ENCODE peak calls at places on chromosome 22, in six cellular contexts. G, F, I, E, L and Z are unnamed samples.

GRCh38 chr22:29684244-29684643 is 35.6 kb upstream of the CABP7 start:
- DNase-seq in G (no peak), F (no peak), I (no peak), E (no peak), L (no peak), Z (no peak)

GRCh38 chr22:33510429-33510904 is 409.8 kb downstream of the LARGE1 start:
- DNase-seq in G (no peak), F (no peak), I (no peak), E (no peak), L (no peak), Z (no peak)

GRCh38 chr22:23204541-23205157 is 24.3 kb downstream of the BCR start:
- DNase-seq in G (no peak), F (no peak), I (no peak), E (no peak), L (peak), Z (no peak)

GRCh38 chr22:23822101-23822671 is 16.6 kb downstream of the DERL3 start:
- DNase-seq in G (no peak), F (no peak), I (peak), E (no peak), L (no peak), Z (no peak)

GRCh38 chr22:33481550-33481949 is 423.4 kb upstream of the SYN3 start:
- DNase-seq in G (no peak), F (no peak), I (no peak), E (no peak), L (no peak), Z (no peak)

GRCh38 chr22:27965547-27965946 is 46.5 kb upstream of the PITPNB start:
- DNase-seq in G (no peak), F (no peak), I (no peak), E (no peak), L (no peak), Z (no peak)

GRCh38 chr22:41123151-41123550 is 30.8 kb downstream of the EP300 start:
- DNase-seq in G (no peak), F (no peak), I (no peak), E (no peak), L (no peak), Z (no peak)

GRCh38 chr22:25475554-25476022 is 88.9 kb upstream of the GRK3 start:
- DNase-seq in G (no peak), F (peak), I (no peak), E (no peak), L (peak), Z (peak)

GRCh38 chr22:44309137-44309536 is 3.6 kb downstream of the SHISAL1 start:
- DNase-seq in G (peak), F (peak), I (peak), E (no peak), L (no peak), Z (peak)

GRCh38 chr22:27628891-27629631 is 172.5 kb downstream of the MN1 start:
- DNase-seq in G (no peak), F (no peak), I (no peak), E (no peak), L (no peak), Z (no peak)

DNA sequence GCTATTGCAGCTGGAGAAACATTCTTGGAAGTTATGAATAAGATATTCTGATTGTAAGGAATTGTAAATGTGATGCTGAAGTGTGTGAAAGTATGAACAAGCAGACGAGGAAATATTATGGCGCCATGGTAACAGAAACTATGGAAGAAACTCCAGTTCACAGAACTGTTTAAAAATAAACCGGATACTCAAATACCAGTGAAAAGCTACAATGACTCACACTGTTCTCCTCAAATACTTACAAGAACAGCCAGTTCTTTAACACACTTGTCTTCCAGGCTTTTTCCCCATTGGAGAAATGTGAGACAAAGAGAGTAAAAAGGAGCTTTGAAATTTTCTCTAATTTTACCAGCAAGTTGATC is 76.7 kb upstream of the ARFGAP3 start:
- DNase-seq in G (no peak), F (peak), I (no peak), E (no peak), L (peak), Z (peak)
- TF ChIP-seq CTCF in G (no peak), F (no peak), I (no peak), E (no peak), L (no peak), Z (no peak)

DNA sequence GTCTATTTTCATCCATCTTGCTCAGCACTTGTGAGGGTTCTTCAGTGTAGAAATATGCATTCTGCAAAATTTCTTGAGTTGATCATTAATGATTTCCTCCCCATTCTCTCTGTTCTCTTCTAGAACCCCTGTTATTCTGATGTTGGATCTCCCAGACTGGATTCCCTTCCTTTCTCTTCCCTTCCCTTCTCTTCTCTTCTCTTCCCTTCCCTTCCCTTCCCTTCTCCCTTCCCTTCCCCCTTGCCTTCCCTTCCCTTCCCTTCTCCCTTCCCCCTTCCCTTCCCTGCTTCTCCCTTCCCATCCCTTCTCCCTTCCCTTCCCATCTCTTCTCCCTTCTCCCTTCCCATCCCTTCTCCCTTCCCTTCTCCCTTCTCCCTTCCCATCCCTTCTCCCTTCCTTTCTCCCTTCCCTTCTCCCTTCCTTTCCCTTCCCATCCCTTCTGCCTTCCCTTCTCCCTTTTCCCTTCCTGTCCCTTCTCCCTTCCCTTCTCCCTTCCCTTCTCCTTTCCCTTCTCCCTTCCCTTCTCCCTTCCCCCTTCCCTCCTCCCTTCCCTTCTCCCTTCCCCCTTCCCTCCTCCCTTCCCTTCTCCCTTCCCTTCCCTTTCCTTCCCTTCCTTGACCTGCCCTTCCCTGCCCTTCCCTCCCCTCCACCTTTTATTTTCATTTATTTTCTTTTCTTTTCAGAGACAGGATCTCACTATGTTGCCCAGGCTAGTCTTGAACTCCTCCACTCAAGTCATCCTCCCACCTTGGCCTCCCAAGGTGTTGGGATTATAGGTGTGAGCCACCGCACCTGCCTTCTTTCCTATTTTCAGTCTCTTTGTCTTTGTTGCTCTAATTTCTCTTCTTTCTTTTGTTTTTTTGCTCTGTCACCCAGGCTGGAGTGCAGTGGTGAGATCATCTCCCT is 24.9 kb upstream of the RBFOX2 start:
- DNase-seq in G (no peak), F (no peak), I (no peak), E (no peak), L (no peak), Z (no peak)
- H3K4me3 ChIP-seq in G (no peak), F (no peak), I (no peak), E (no peak), L (no peak), Z (no peak)

GRCh38 chr22:37905534-37906363 is at the start of gene MICALL1:
- DNase-seq in G (peak), F (no peak), I (peak), E (peak), L (peak), Z (no peak)
- TF ChIP-seq CTCF in G (no peak), F (no peak), I (peak), E (peak), L (no peak), Z (no peak)

DNA sequence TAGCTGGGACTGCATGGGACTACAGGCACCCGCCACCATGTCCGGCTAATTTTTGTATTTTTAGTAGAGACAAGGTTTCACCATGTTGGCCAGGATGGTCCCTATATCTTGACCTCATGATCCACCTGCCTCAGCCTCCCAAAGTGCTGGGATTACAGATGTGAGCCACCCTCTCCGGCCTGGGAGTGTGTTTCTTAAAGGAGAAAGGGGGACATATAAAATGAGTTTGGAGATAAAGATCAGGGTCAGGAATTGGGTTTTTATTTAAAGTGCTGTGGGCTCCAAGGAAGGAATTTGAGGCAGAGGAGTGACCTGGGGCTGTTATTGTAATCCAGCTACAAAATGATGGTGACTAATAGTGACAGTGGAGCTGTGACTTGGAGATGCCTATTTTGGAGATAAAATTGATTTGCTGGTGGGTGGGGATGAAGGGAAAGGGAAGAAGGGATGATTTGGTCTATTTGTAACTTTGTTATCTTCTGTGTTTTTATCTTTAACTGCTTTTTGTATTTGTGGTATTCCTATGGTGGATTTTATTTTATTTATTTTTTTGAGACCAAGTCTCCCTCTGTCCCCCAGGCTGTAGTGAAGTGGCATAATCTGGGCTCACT is 5.0 kb downstream of the CRKL start:
- DNase-seq in G (no peak), F (no peak), I (no peak), E (no peak), L (no peak), Z (no peak)
- H3K4me3 ChIP-seq in G (no peak), F (no peak), I (no peak), E (no peak), L (no peak), Z (no peak)

DNA sequence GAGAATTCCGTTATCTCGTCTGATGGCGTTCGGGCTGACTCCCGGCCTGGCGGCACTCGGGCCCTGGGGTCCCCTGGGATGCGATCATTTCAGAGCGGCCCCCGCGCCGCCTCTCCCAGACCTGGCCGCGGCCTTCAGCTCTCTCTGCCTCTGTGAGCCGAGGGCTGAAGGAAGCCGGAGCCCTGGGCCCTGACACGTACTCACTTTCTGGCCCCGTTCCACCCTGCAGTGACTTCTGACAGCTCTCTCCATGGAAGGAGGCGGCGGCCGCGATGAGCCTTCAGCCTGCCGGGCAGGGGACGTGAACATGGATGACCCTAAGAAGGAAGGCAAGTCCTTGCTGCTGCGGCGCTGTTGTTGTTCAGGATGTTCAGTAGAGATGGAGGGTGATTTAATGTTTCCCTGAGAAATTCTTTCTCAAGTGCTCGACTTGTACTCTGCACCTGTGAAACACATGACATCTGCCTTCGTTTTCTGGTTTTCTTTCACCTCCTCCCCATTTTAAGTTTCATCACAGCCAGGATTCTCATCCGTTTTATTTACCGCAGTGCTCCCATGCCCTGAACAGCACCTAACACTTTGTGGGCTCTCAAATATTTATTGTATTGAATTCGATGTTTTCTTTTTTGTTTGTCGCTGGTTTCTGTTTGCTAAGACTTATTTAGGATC is 615 bp downstream of the GTSE1 start:
- DNase-seq in G (no peak), F (no peak), I (no peak), E (no peak), L (no peak), Z (no peak)
- TF ChIP-seq CTCF in G (no peak), F (no peak), I (no peak), E (no peak), L (no peak), Z (no peak)

GRCh38 chr22:37594237-37594636 is 14.3 kb upstream of the LGALS2 start:
- DNase-seq in G (no peak), F (no peak), I (no peak), E (no peak), L (no peak), Z (no peak)

GRCh38 chr22:37588540-37589215 is 8.8 kb upstream of the LGALS2 start:
- DNase-seq in G (no peak), F (no peak), I (peak), E (no peak), L (no peak), Z (no peak)

GRCh38 chr22:37589607-37590006 is 9.7 kb upstream of the LGALS2 start:
- DNase-seq in G (no peak), F (no peak), I (no peak), E (no peak), L (no peak), Z (no peak)

DNA sequence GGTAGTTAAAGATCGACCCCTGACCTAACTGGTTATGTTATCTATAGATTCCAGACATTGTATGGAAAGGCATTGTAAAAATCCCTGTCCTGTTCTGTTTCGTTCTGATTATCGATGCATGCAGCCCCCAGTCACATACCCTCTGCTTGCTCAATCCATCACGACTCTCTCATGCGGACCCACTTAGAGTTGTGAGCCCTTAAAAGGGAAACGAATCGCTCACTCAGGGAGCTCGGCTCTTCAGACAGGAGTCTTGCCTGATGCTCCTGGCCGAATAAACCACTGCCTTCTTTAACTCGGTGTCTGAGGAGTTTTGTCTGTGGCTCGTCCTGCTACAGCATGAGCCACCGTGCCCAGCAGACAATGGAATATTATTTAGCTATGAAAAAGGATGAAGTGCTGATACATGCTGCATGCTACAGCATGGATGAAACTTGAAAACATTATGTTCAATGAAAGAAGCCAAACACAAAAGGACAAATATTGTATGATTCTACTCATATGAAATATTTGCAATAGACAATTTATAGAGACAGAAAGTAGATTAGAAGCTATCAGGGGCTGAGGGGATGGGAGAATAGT is 12.0 kb upstream of the LGALS2 start:
- DNase-seq in G (no peak), F (no peak), I (no peak), E (no peak), L (no peak), Z (no peak)
- H3K4me3 ChIP-seq in G (no peak), F (no peak), I (no peak), E (no peak), L (peak), Z (no peak)